ENCODE peak calls at places on chromosomes 11 and 22, in nine cellular contexts. O is heart left ventricle, V is right lobe of liver, G is GM12891, T is HCT116, D is erythroblast, J is thyroid gland, U is A549, L is lower leg skin. M is an unnamed sample.
A peak's percentile ranks its signal among the peaks of the same experiment; 100 is the strongest.

GRCh38 chr11:30508594-30508993 is 77.6 kb downstream of the MPPED2 start:
- DNase-seq in G (no peak), U (no peak), L (no peak), T (no peak), D (no peak), J (peak; percentile 41), O (no peak), V (no peak), M (no peak)

GRCh38 chr11:2811206-2812091 is 74.1 kb downstream of the CDKN1C start:
- DNase-seq in G (no peak), O (no peak), J (no peak), V (peak; percentile 49), L (no peak), T (no peak), U (no peak), D (peak; percentile 31), M (no peak)

GRCh38 chr11:107707807-107708206 is 4.0 kb downstream of the SLN start:
- DNase-seq in J (no peak), L (no peak), V (no peak), U (no peak), T (no peak), O (no peak), D (no peak), G (no peak), M (no peak)

GRCh38 chr22:33007485-33007884 is 50.7 kb downstream of the SYN3 start:
- DNase-seq in G (no peak), L (peak; percentile 42), U (no peak), O (no peak), V (no peak), J (no peak), D (no peak), T (no peak), M (no peak)

GRCh38 chr22:31199187-31199586 is 12.9 kb upstream of the LIMK2 start:
- DNase-seq in T (no peak), J (no peak), U (no peak), O (no peak), V (no peak), L (no peak), G (no peak), D (no peak), M (no peak)

GRCh38 chr11:78276311-78276710 is 87.6 kb downstream of the USP35 start:
- DNase-seq in D (no peak), O (no peak), T (no peak), L (no peak), U (no peak), V (no peak), G (no peak), J (no peak), M (no peak)

GRCh38 chr11:34512810-34513673 is 552 bp downstream of the ELF5 start:
- DNase-seq in T (peak; percentile 62), U (peak; percentile 74), L (no peak), J (peak; percentile 48), O (no peak), G (peak; percentile 68), D (peak; percentile 47), V (peak; percentile 68), M (peak; percentile 64)

GRCh38 chr11:108803781-108804180 is 138.9 kb downstream of the DDX10 start:
- DNase-seq in J (no peak), G (no peak), D (no peak), V (no peak), O (no peak), T (no peak), L (no peak), U (no peak), M (no peak)

GRCh38 chr11:93604276-93604675 is 57.2 kb upstream of the CEP295 start:
- DNase-seq in T (no peak), U (no peak), O (no peak), J (no peak), L (no peak), D (no peak), G (no peak), V (no peak), M (no peak)

GRCh38 chr11:70834277-70834940 is 418.0 kb downstream of the SHANK2 start:
- DNase-seq in O (no peak), L (no peak), D (no peak), T (no peak), G (no peak), U (no peak), V (no peak), J (no peak), M (no peak)

GRCh38 chr22:28855355-28856094 is 27.8 kb upstream of the ZNRF3 start:
- DNase-seq in G (peak; percentile 44), T (peak; percentile 73), J (peak; percentile 39), L (no peak), U (peak; percentile 71), D (peak; percentile 68), O (peak; percentile 30), V (no peak), M (peak; percentile 20)

GRCh38 chr11:65793144-65793581 is 6.3 kb downstream of the OVOL1 start:
- DNase-seq in U (no peak), V (peak; percentile 84), J (peak; percentile 98), G (no peak), L (peak; percentile 93), D (no peak), O (no peak), T (no peak), M (no peak)

GRCh38 chr11:29435421-29435820 is 581.4 kb downstream of the KCNA4 start:
- DNase-seq in U (no peak), J (no peak), G (no peak), O (no peak), L (no peak), V (no peak), T (no peak), D (no peak), M (no peak)

GRCh38 chr22:37965940-37966664 is 12.6 kb downstream of the POLR2F start:
- DNase-seq in D (no peak), O (no peak), G (no peak), T (no peak), U (no peak), L (no peak), J (no peak), V (no peak), M (no peak)

DNA sequence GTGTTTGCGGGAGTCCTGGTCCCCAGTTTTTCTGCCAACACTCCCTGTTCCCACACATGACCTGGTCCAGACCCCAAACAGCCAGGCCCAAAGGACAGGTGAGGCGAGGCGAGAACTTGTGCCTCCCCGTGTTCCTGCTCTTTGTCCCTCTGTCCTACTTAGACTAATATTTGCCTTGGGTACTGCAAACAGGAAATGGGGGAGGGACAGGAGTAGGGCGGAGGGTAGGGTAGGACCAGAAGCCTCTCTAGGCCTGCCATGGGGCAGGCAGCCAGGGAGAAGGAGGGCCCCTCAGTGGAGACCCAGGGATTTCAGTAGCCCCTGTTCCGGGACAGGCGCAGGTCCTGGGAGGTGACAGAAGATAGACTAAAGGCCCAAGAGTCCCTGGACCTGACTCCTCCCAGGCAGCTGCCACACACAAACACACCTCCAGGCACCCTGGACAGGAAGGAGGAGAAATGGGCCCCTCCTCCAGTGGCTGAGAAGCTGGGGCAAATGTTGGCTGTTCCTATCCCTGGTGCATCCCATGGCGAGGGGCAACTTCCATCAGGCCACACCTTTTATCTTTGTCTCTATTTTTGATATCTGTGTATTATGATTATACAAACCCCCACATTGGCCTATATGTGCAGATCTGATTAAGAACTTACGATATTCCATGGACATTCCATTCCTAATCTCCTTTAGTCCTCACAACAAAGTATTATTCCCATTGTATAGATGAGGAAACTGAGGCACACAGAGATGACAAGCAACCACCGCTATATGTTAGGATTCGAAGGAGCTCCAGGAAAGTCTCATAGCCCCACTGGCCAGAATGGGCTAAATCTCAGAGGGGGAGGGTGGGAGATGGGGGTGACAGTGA is 626 bp upstream of the F2 start:
- DNase-seq in T (no peak), G (no peak), D (no peak), J (no peak), V (peak; percentile 97), U (peak; percentile 87), O (no peak), L (no peak), M (peak; percentile 44)
- TF ChIP-seq POLR2A in T (no peak), G (no peak), D (no peak), J (no peak), V (peak; percentile 45), U (no peak), O (no peak), L (no peak), M (no peak)

GRCh38 chr22:20112623-20113511 is 3.0 kb upstream of the RANBP1 start:
- DNase-seq in L (no peak), U (no peak), T (no peak), G (no peak), V (peak; percentile 50), D (no peak), O (no peak), J (no peak), M (no peak)
- TF ChIP-seq POLR2A in L (no peak), U (no peak), T (no peak), G (no peak), V (no peak), D (no peak), O (no peak), J (no peak), M (no peak)

DNA sequence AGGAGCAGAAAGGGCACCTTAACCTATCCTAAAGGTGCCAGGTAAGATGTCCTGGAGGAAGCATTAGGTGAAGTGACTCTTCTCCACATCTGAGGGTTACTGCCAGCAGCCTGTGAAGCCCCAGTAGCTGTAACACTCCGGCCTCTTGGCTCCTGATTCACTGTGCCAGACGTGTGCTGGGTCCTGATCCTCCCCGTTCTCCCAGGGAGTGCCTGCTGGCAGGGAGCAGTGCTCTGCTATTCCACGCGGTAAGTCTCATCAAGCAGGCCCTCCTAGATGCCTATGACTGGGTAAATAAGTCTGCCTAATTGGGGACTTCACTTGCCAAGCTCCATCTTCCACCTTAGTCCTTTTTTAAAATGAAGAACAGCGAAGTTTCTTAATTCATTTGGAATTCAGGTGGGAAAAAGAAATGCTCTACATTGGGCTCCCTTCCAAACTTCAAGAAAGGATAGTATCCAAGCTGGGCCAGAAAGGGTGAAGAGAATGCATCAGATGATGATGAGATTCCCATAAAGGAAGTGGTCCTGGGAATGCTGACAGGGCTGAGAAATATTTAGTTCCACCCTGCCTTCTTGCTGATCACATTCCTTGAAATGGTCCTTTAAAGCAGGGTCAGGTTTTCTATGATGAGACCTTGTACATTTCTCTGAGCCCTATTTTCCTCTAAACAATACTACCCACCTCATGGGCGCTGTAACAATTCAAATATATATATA is 188.0 kb downstream of the MAML2 start:
- DNase-seq in G (no peak), J (peak; percentile 43), L (no peak), O (no peak), V (no peak), D (no peak), T (no peak), U (peak; percentile 18), M (no peak)
- TF ChIP-seq POLR2A in G (no peak), J (no peak), L (no peak), O (no peak), V (no peak), D (no peak), T (no peak), U (no peak), M (no peak)

DNA sequence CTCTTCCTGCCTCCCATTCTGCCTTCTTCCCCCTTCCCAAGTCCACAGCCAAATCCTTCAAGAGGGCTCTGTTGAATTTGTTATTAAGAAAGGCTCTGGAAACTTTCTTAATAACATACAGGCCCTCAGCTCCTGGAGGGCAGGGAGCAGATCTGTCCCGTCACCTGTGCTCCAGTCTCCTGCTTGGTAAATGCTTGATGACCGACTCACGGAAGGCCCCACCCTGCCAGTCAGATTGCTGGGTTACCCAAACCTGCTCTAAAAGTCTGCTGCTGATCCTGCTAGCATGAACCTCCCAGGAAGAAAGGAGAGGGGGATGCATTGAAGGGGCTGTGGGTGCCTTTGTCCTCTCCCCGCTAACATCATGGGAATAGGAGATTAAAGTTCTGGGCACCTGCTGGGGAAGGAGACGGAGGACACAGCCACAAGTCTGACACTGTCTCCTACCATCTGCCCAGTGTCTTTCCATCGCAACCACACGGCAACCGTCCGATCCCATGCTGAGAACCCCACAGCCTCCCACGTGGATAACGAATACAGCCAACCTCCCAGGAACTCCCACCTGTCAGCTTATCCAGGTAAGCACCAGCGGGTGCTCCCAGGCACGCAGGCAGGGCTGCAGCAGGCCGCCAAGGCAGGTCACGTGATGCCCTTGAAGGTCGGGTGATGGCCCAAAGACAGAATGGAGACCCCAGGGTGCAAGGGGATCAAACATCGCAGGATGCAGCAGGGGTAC is 22.5 kb downstream of the CD5 start:
- DNase-seq in J (peak; percentile 35), T (no peak), V (no peak), G (no peak), O (no peak), L (no peak), D (no peak), U (no peak), M (peak; percentile 34)
- TF ChIP-seq POLR2A in J (no peak), T (no peak), V (no peak), G (no peak), O (no peak), L (no peak), D (no peak), U (no peak), M (no peak)